ENCODE peak calls at places on chromosomes 3 and 15, in five cellular contexts. D, W, R, G and Y are unnamed samples.

GRCh38 chr3:192397012-192397411 is 330.3 kb downstream of the FGF12 start:
- DNase-seq in G (no peak), D (no peak), W (no peak), R (no peak), Y (no peak)

GRCh38 chr3:153290278-153291015 is 128.4 kb downstream of the RAP2B start:
- DNase-seq in W (no peak), R (no peak), D (peak; percentile 48), G (no peak), Y (no peak)

GRCh38 chr15:100687532-100688215 is 85.3 kb downstream of the ASB7 start:
- DNase-seq in W (no peak), R (no peak), D (peak; percentile 94), G (no peak), Y (no peak)

GRCh38 chr3:150544040-150544439 is 2.3 kb downstream of the SERP1 start:
- DNase-seq in G (no peak), D (peak; percentile 69), W (no peak), R (no peak), Y (peak; percentile 26)

GRCh38 chr3:143567823-143568222 is 280.4 kb downstream of the SLC9A9 start:
- DNase-seq in G (no peak), D (peak; percentile 14), W (no peak), R (no peak), Y (no peak)

GRCh38 chr3:83438177-83438576 is 1520.6 kb upstream of the CADM2 start:
- DNase-seq in D (peak; percentile 0), R (no peak), W (no peak), G (no peak), Y (no peak)

GRCh38 chr3:138049157-138049919 is 39.4 kb downstream of the CLDN18 start:
- DNase-seq in D (peak; percentile 78), W (no peak), R (no peak), G (no peak), Y (peak; percentile 72)

GRCh38 chr15:99108993-99109392 is 4.1 kb downstream of the SYNM start:
- DNase-seq in G (no peak), R (no peak), W (no peak), D (no peak), Y (no peak)

GRCh38 chr3:135911106-135911505 is 54.4 kb upstream of the PPP2R3A start:
- DNase-seq in R (no peak), D (no peak), W (no peak), G (no peak), Y (no peak)

GRCh38 chr15:26937134-26937533 is 33.8 kb upstream of the GABRG3 start:
- DNase-seq in R (no peak), W (no peak), D (no peak), G (no peak), Y (no peak)

GRCh38 chr3:16055606-16056209 is 118.8 kb upstream of the GALNT15 start:
- DNase-seq in R (no peak), G (no peak), W (no peak), D (peak; percentile 44), Y (no peak)
- H3K4me3 ChIP-seq in R (no peak overlapping the region), G (peak overlapping the region; percentile 26), W (peak overlapping the region; percentile 43), D (no peak overlapping the region), Y (no peak overlapping the region)

GRCh38 chr15:49901867-49902775 is 216.9 kb downstream of the ATP8B4 start:
- DNase-seq in D (peak; percentile 78), R (no peak), G (no peak), W (no peak), Y (no peak)
- TF ChIP-seq CTCF in D (peak; percentile 51), R (no peak), G (no peak), W (peak; percentile 7), Y (peak; percentile 37)

GRCh38 chr15:84081391-84082168 is 154.0 kb upstream of the GOLGA6L4 start:
- DNase-seq in G (no peak), R (no peak), W (no peak), D (peak; percentile 28), Y (no peak)

GRCh38 chr15:84082739-84083138 is 152.8 kb upstream of the GOLGA6L4 start:
- DNase-seq in G (no peak), W (no peak), D (peak; percentile 42), R (no peak), Y (no peak)

GRCh38 chr15:84079885-84080777 is 155.4 kb upstream of the GOLGA6L4 start:
- DNase-seq in D (peak; percentile 25), W (peak; percentile 21), G (peak; percentile 0), R (peak; percentile 73), Y (no peak)
- H3K4me3 ChIP-seq in D (peak overlapping the region; percentile 52), W (peak overlapping the region; percentile 45), G (peak overlapping the region; percentile 60), R (peak overlapping the region; percentile 24), Y (peak overlapping the region; percentile 47)

GRCh38 chr3:197256836-197257444 is 41.5 kb downstream of the DLG1 start:
- DNase-seq in R (no peak), D (peak; percentile 77), G (no peak), W (no peak), Y (peak; percentile 7)
- TF ChIP-seq CTCF in R (no peak), D (peak; percentile 56), G (peak; percentile 32), W (peak; percentile 74), Y (peak; percentile 30)